ENCODE peak calls at places on chromosomes 16 and 17, in five cellular contexts. L is stimulated activated CD8-positive, alpha-beta memory T cell treated with anti-CD3 and anti-CD28 coated beads, Interleukin-15, amount 100 ng/mL, for 4 hours; Z is fibroblast of pulmonary artery; Q is AG04450; V is amniotic epithelial cell. Y is an unnamed sample.

GRCh38 chr17:18258356-18259038 is at the start of gene FLII:
- DNase-seq in L (peak; percentile 27), Z (peak; percentile 17), Q (no peak), V (peak; percentile 13), Y (no peak)

GRCh38 chr16:7304257-7304656 is 28.4 kb upstream of the RBFOX1 start:
- DNase-seq in L (no peak), Z (no peak), Q (no peak), V (no peak), Y (no peak)

GRCh38 chr16:5480796-5481195 is 383.2 kb upstream of the EEF2KMT start:
- DNase-seq in L (no peak), Z (no peak), Q (no peak), V (no peak), Y (no peak)

GRCh38 chr16:52548261-52549010 is 1.5 kb upstream of the TOX3 start:
- DNase-seq in L (no peak), Z (no peak), Q (no peak), V (no peak), Y (no peak)

GRCh38 chr17:55318715-55319487 is 54.1 kb downstream of the HLF start:
- DNase-seq in L (no peak), Z (no peak), Q (no peak), V (no peak), Y (no peak)

GRCh38 chr16:79173910-79174309 is 426.6 kb downstream of the MAF start:
- DNase-seq in L (no peak), Z (no peak), Q (no peak), V (no peak), Y (no peak)

GRCh38 chr17:48542956-48543853 is 1.7 kb downstream of the HOXB2 start:
- DNase-seq in L (no peak), Z (peak; percentile 66), Q (no peak), V (peak; percentile 44), Y (no peak)

GRCh38 chr17:29215717-29216116 is 30.9 kb upstream of the CRYBA1 start:
- DNase-seq in L (no peak), Z (peak; percentile 84), Q (no peak), V (peak; percentile 9), Y (no peak)

GRCh38 chr17:17437461-17437860 is 39.3 kb upstream of the MED9 start:
- DNase-seq in L (no peak), Z (no peak), Q (no peak), V (no peak), Y (no peak)

GRCh38 chr17:38547439-38547838 is 58.3 kb downstream of the SRCIN1 start:
- DNase-seq in L (no peak), Z (no peak), Q (no peak), V (no peak), Y (no peak)

GRCh38 chr16:52251495-52251894 is 295.4 kb downstream of the TOX3 start:
- DNase-seq in L (no peak), Z (no peak), Q (no peak), V (no peak), Y (no peak)

GRCh38 chr17:43406676-43407645 is 8.2 kb downstream of the ARL4D start:
- DNase-seq in L (no peak), Z (peak; percentile 73), Q (peak; percentile 54), V (peak; percentile 81), Y (no peak)

Y was measured in AG04449.